ENCODE peak calls at places on chromosomes 11 and 22, in seven cellular contexts. O, R, G, A, N, Q and T are unnamed samples.
A peak's percentile ranks its signal among the peaks of the same experiment; 100 is the strongest.

GRCh38 chr22:24060375-24060788 is 49.3 kb downstream of the CABIN1 start:
- DNase-seq in A (peak; percentile 96), O (peak; percentile 32), N (no peak), R (no peak), Q (no peak), G (no peak), T (no peak)

GRCh38 chr11:771617-772204 is 5.6 kb downstream of the GATD1 start:
- DNase-seq in N (no peak), R (no peak), Q (no peak), A (no peak), O (no peak), G (no peak), T (no peak)

GRCh38 chr22:23494593-23495266 is 85.4 kb downstream of the IGLL1 start:
- DNase-seq in R (no peak), N (no peak), O (no peak), A (no peak), G (no peak), Q (no peak), T (no peak)

GRCh38 chr11:96388891-96389603 is 665 bp downstream of the CCDC82 start:
- DNase-seq in Q (no peak), G (peak; percentile 72), O (no peak), N (no peak), A (no peak), R (no peak), T (peak; percentile 37)

GRCh38 chr11:112206071-112206470 is 20.2 kb upstream of the PTS start:
- DNase-seq in N (no peak), A (no peak), O (no peak), Q (no peak), G (no peak), R (no peak), T (no peak)

GRCh38 chr22:46070215-46070721 is 80.1 kb upstream of the PPARA start:
- DNase-seq in G (no peak), Q (no peak), A (peak; percentile 42), N (peak; percentile 90), O (peak; percentile 87), R (peak; percentile 84), T (no peak)

GRCh38 chr22:48923909-48924475 is 903.7 kb downstream of the BRD1 start:
- DNase-seq in R (no peak), O (no peak), A (no peak), N (no peak), Q (no peak), G (no peak), T (no peak)

GRCh38 chr11:69951821-69952590 is 126.1 kb upstream of the ANO1 start:
- DNase-seq in Q (no peak), O (no peak), N (peak; percentile 2), G (no peak), R (no peak), A (no peak), T (no peak)

GRCh38 chr11:11845066-11845465 is 3.3 kb downstream of the USP47 start:
- DNase-seq in Q (no peak), R (no peak), A (no peak), N (no peak), O (peak; percentile 53), G (peak; percentile 57), T (no peak)

GRCh38 chr11:118621898-118622375 is 14.5 kb downstream of the PHLDB1 start:
- DNase-seq in O (no peak), G (no peak), R (no peak), N (no peak), Q (no peak), A (no peak), T (no peak)

GRCh38 chr11:44136176-44136945 is 40.9 kb downstream of the EXT2 start:
- DNase-seq in R (no peak), N (no peak), O (no peak), G (no peak), A (no peak), Q (no peak), T (no peak)

GRCh38 chr22:20904008-20904979 is 12.9 kb upstream of the CRKL start:
- DNase-seq in O (no peak), R (no peak), N (no peak), G (peak; percentile 54), Q (no peak), A (peak; percentile 99), T (no peak)

GRCh38 chr11:68542617-68543016 is 82.1 kb downstream of the PPP6R3 start:
- DNase-seq in N (no peak), R (no peak), O (no peak), Q (no peak), A (peak; percentile 93), G (no peak), T (no peak)

GRCh38 chr11:79081441-79082124 is 359.2 kb downstream of the TENM4 start:
- DNase-seq in G (no peak), Q (no peak), A (peak; percentile 76), N (no peak), O (no peak), R (no peak), T (no peak)

GRCh38 chr22:29570456-29570855 is 10.5 kb downstream of the NIPSNAP1 start:
- DNase-seq in O (no peak), N (no peak), R (no peak), G (no peak), A (no peak), Q (no peak), T (peak; percentile 35)

GRCh38 chr11:120337896-120338840 is 2.0 kb downstream of the ARHGEF12 start:
- DNase-seq in G (peak; percentile 56), Q (no peak), R (no peak), N (no peak), O (no peak), A (peak; percentile 59), T (no peak)

GRCh38 chr11:111734383-111735261 is 31.6 kb downstream of the PPP2R1B start:
- DNase-seq in A (no peak), O (no peak), Q (no peak), R (no peak), N (peak; percentile 20), G (no peak), T (no peak)

GRCh38 chr11:13033760-13034533 is 24.8 kb downstream of the RASSF10 start:
- DNase-seq in N (no peak), O (no peak), R (no peak), Q (no peak), A (no peak), G (no peak), T (no peak)

DNA sequence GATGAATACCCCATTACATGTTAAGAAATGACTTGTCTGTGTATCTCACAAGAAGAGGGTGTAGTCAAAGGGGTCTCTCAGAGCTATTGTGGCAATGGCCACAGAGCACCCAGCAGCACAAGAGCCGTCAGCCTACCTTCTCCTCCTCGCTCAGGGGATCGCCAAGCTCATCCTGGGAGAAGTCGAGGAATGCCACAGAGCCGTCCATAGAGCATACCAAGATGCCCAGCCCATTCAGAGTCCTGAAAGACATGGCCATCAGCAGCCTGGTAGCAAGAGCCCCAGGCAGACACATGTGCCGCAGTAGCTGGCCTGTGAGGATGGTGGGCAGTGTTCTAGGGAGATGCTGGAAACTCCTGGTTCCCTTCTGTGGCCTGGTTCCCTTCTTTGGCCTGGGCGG is 44.0 kb downstream of the HIRA start:
- DNase-seq in R (no peak), A (no peak), Q (no peak), O (no peak), N (no peak), G (no peak), T (no peak)
- H3K4me3 ChIP-seq in R (no peak overlapping the region), A (no peak overlapping the region), Q (no peak overlapping the region), O (no peak overlapping the region), N (no peak overlapping the region), G (no peak overlapping the region), T (no peak overlapping the region)

DNA sequence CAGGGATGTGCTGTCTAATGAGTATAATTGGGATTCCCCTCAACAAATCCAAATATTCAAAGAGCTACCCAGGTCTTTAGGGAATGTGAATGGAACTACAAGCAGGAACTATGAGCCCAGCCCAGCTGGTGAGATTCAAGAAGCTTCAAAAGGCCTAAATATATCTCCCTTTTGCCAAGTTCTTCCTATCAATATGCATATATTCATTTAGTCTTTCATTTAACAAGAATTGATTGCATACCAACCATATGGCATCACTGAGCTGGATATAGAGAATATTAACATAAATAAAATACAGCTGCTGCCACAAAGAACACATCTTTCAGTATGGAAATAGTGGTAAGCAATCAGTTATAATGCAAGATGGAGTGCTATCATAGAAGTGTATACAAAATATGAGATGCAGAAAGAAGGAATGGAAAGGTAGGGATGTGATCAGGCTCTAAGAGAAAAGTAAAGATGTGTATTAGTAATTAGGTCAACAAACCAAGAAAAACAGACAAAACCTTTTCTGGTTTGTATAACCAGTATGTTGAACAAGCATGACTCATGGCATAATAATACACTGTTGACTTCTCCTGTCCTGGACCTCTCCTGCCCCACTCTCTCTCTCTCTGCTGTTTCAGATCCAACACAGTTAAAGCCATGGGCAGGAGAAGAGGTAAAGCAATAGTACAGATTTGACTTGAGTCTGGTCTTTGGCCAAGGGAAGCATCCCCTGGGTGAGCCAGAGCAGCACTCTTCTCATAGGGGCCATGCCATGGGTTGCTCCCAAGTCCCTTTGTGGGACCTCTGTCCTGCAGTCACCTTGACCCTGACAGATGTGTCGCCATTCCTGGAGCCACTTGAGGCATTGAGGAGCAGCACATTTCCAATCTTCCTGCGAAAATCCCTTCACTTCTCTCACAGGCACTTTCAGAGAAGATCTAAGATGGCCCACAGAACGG is 58.6 kb upstream of the PRSS23 start:
- DNase-seq in Q (no peak), G (no peak), A (peak; percentile 95), O (no peak), N (no peak), R (no peak), T (no peak)
- TF ChIP-seq CTCF in Q (no peak), G (no peak), A (no peak), O (no peak), N (no peak), R (no peak), T (no peak)

GRCh38 chr11:85845052-85845631 is 10.0 kb upstream of the CCDC83 start:
- DNase-seq in G (no peak), O (no peak), N (no peak), A (peak; percentile 37), R (no peak), Q (no peak), T (no peak)
- H3K27ac ChIP-seq in G (no peak overlapping the region), O (peak overlapping the region; percentile 49), N (no peak overlapping the region), A (no peak overlapping the region), R (no peak overlapping the region), Q (no peak overlapping the region), T (no peak overlapping the region)

DNA sequence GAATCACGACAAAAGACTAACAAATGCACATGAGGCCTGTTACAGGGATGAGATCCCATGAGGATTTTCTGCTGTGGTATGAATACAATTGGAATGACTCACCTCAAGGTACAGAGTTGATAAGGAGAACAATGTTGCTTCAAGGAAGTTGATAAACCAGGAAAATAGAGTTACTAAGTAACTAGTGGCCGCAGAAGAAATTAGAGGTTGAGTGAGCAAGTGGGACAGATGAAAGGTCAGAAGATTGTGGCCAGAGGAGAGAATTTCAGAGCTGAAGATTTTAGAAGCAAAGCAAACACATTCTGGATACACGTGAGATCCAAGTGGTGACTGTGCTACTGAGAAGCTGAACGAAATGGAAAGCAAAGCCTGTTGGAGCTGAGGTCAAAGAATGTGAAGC is 67.8 kb downstream of the CYB5R2 start:
- DNase-seq in R (no peak), N (no peak), A (peak; percentile 62), Q (no peak), O (peak; percentile 31), G (peak; percentile 6), T (no peak)
- H3K4me3 ChIP-seq in R (peak overlapping the region; percentile 9), N (no peak overlapping the region), A (no peak overlapping the region), Q (no peak overlapping the region), O (no peak overlapping the region), G (no peak overlapping the region), T (no peak overlapping the region)